ENCODE peak calls at places on chromosomes 2 and 18, in four cellular contexts. One of them, this sample, is unnamed.
A peak's percentile ranks its signal among the peaks of the same experiment; 100 is the strongest.

GRCh38 chr2:39435974-39436591 is 1.0 kb downstream of the MAP4K3 start:
- DNase-seq in heart left ventricle: no peak
- DNase-seq in SJSA1: peak; percentile 28
- DNase-seq in fibroblast of lung: peak; percentile 82
- DNase-seq in this sample: no peak

GRCh38 chr2:105781274-105781673 is 36.6 kb downstream of the NCK2 start:
- DNase-seq in heart left ventricle: no peak
- DNase-seq in fibroblast of lung: no peak
- DNase-seq in SJSA1: no peak
- DNase-seq in this sample: no peak

GRCh38 chr2:97997774-97998392 is 2.1 kb upstream of the TMEM131 start:
- DNase-seq in SJSA1: no peak
- DNase-seq in fibroblast of lung: no peak
- DNase-seq in heart left ventricle: no peak
- DNase-seq in this sample: peak; percentile 92

GRCh38 chr2:192162392-192163042 is 32.2 kb downstream of the TMEFF2 start:
- DNase-seq in heart left ventricle: no peak
- DNase-seq in fibroblast of lung: peak; percentile 61
- DNase-seq in SJSA1: peak; percentile 70
- DNase-seq in this sample: peak; percentile 97

GRCh38 chr2:182649316-182649715 is 66.7 kb upstream of the DNAJC10 start:
- DNase-seq in SJSA1: peak; percentile 36
- DNase-seq in fibroblast of lung: peak; percentile 37
- DNase-seq in heart left ventricle: no peak
- DNase-seq in this sample: peak; percentile 70

GRCh38 chr2:55519908-55520885 is 679 bp downstream of the CFAP36 start:
- DNase-seq in heart left ventricle: no peak
- DNase-seq in fibroblast of lung: peak; percentile 51
- DNase-seq in SJSA1: no peak
- DNase-seq in this sample: no peak

GRCh38 chr18:77078671-77079070 is 53.9 kb downstream of the MBP start:
- DNase-seq in heart left ventricle: no peak
- DNase-seq in fibroblast of lung: no peak
- DNase-seq in SJSA1: no peak
- DNase-seq in this sample: no peak

GRCh38 chr2:217361491-217361890 is 501.6 kb upstream of the TNP1 start:
- DNase-seq in heart left ventricle: no peak
- DNase-seq in fibroblast of lung: no peak
- DNase-seq in SJSA1: no peak
- DNase-seq in this sample: no peak

GRCh38 chr18:28075501-28075900 is 101.4 kb downstream of the CDH2 start:
- DNase-seq in heart left ventricle: no peak
- DNase-seq in fibroblast of lung: peak; percentile 59
- DNase-seq in SJSA1: peak; percentile 39
- DNase-seq in this sample: peak; percentile 29

GRCh38 chr2:154623819-154624218 is 74.7 kb upstream of the KCNJ3 start:
- DNase-seq in heart left ventricle: no peak
- DNase-seq in fibroblast of lung: peak; percentile 7
- DNase-seq in SJSA1: no peak
- DNase-seq in this sample: peak; percentile 7

GRCh38 chr2:191950132-191950885 is 103.4 kb upstream of the CAVIN2 start:
- DNase-seq in heart left ventricle: no peak
- DNase-seq in fibroblast of lung: peak; percentile 68
- DNase-seq in SJSA1: peak; percentile 28
- DNase-seq in this sample: no peak

GRCh38 chr2:134220525-134220924 is 33.3 kb upstream of the MGAT5 start:
- DNase-seq in fibroblast of lung: no peak
- DNase-seq in heart left ventricle: no peak
- DNase-seq in SJSA1: no peak
- DNase-seq in this sample: no peak

GRCh38 chr2:111196435-111196834 is 75.7 kb downstream of the BCL2L11 start:
- DNase-seq in heart left ventricle: no peak
- DNase-seq in fibroblast of lung: no peak
- DNase-seq in SJSA1: no peak
- DNase-seq in this sample: peak; percentile 31

GRCh38 chr2:100655936-100656534 is 93.2 kb downstream of the PDCL3 start:
- DNase-seq in heart left ventricle: no peak
- DNase-seq in SJSA1: no peak
- DNase-seq in fibroblast of lung: no peak
- DNase-seq in this sample: no peak

GRCh38 chr2:178477443-178478099 is 829 bp downstream of the FKBP7 start:
- DNase-seq in fibroblast of lung: no peak
- DNase-seq in heart left ventricle: no peak
- DNase-seq in SJSA1: no peak
- DNase-seq in this sample: no peak

GRCh38 chr2:186306754-186307153 is 179.3 kb upstream of the ZC3H15 start:
- DNase-seq in heart left ventricle: no peak
- DNase-seq in SJSA1: no peak
- DNase-seq in fibroblast of lung: no peak
- DNase-seq in this sample: no peak

GRCh38 chr2:237192881-237193280 is 107.2 kb downstream of the COPS8 start:
- DNase-seq in heart left ventricle: no peak
- DNase-seq in SJSA1: no peak
- DNase-seq in fibroblast of lung: no peak
- DNase-seq in this sample: no peak

GRCh38 chr2:69191672-69192071 is 178.7 kb downstream of the ANTXR1 start:
- DNase-seq in fibroblast of lung: no peak
- DNase-seq in SJSA1: no peak
- DNase-seq in heart left ventricle: no peak
- DNase-seq in this sample: no peak

GRCh38 chr18:22871809-22872525 is 61.2 kb upstream of the RBBP8 start:
- DNase-seq in fibroblast of lung: peak; percentile 83
- DNase-seq in heart left ventricle: no peak
- DNase-seq in SJSA1: no peak
- DNase-seq in this sample: peak; percentile 27

GRCh38 chr2:149329068-149329467 is 1.3 kb upstream of the LYPD6 start:
- DNase-seq in heart left ventricle: no peak
- DNase-seq in fibroblast of lung: no peak
- DNase-seq in SJSA1: no peak
- DNase-seq in this sample: peak; percentile 19

GRCh38 chr2:174577967-174578589 is 19.5 kb downstream of the WIPF1 start:
- DNase-seq in SJSA1: peak; percentile 48
- DNase-seq in heart left ventricle: no peak
- DNase-seq in fibroblast of lung: peak; percentile 61
- DNase-seq in this sample: peak; percentile 36

GRCh38 chr2:164242409-164242808 is 378.9 kb downstream of the GRB14 start:
- DNase-seq in SJSA1: no peak
- DNase-seq in fibroblast of lung: no peak
- DNase-seq in heart left ventricle: no peak
- DNase-seq in this sample: no peak

GRCh38 chr2:189222440-189222839 is 42.9 kb upstream of the COL5A2 start:
- DNase-seq in SJSA1: peak; percentile 23
- DNase-seq in fibroblast of lung: peak; percentile 71
- DNase-seq in heart left ventricle: no peak
- DNase-seq in this sample: peak; percentile 87

GRCh38 chr2:232888839-232889529 is 18.9 kb downstream of the SNORC start:
- DNase-seq in heart left ventricle: no peak
- DNase-seq in SJSA1: no peak
- DNase-seq in fibroblast of lung: no peak
- DNase-seq in this sample: no peak

GRCh38 chr2:159921752-159922404 is 123.9 kb upstream of the CD302 start:
- DNase-seq in heart left ventricle: peak; percentile 88
- DNase-seq in SJSA1: no peak
- DNase-seq in fibroblast of lung: peak; percentile 54
- DNase-seq in this sample: peak; percentile 16

GRCh38 chr2:54611830-54612545 is 111.5 kb upstream of the EML6 start:
- DNase-seq in heart left ventricle: no peak
- DNase-seq in fibroblast of lung: no peak
- DNase-seq in SJSA1: no peak
- DNase-seq in this sample: no peak

GRCh38 chr2:60105868-60106267 is 447.6 kb downstream of the BCL11A start:
- DNase-seq in heart left ventricle: no peak
- DNase-seq in fibroblast of lung: no peak
- DNase-seq in SJSA1: no peak
- DNase-seq in this sample: no peak

GRCh38 chr2:44778221-44778654 is 163.3 kb upstream of the SIX3 start:
- DNase-seq in fibroblast of lung: peak; percentile 12
- DNase-seq in heart left ventricle: no peak
- DNase-seq in SJSA1: no peak
- DNase-seq in this sample: peak; percentile 89

DNA sequence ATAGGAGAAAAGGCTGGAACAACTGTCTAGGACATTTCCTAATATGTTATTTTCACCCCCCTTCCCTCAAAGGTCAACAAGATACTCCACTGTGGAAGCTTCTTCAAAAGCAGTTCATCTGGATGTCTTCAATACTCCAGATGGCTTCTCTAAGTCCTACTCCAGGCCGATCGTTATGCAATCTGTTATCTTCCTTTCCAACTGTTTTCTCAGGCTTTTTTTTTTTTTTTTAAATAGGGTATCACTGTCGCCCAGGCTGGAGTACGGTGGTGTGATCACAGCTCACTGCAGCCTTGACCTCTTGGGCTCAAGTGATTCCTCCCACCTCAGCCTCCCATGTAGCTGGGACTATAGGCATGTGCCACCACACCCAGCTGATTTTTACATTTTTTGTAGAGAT is 26.3 kb downstream of the ATP8B1 start:
- DNase-seq in fibroblast of lung: no peak
- DNase-seq in SJSA1: no peak
- DNase-seq in heart left ventricle: no peak
- DNase-seq in this sample: no peak
- H3K4me1 ChIP-seq in fibroblast of lung: peaks cover 24% of the 10 kb centered on the region
- H3K4me1 ChIP-seq in SJSA1: peaks cover 26% of the 10 kb centered on the region
- H3K4me1 ChIP-seq in heart left ventricle: peaks cover 30% of the 10 kb centered on the region
- H3K4me1 ChIP-seq in this sample: peaks cover 13% of the 10 kb centered on the region

GRCh38 chr2:234306426-234307173 is 190.3 kb downstream of the ARL4C start:
- DNase-seq in SJSA1: no peak
- DNase-seq in heart left ventricle: no peak
- DNase-seq in fibroblast of lung: no peak
- DNase-seq in this sample: no peak
- H3K4me1 ChIP-seq in SJSA1: peaks cover 69% of the 10 kb centered on the region
- H3K4me1 ChIP-seq in heart left ventricle: no peaks in the 10 kb centered on the region
- H3K4me1 ChIP-seq in fibroblast of lung: peaks cover 4% of the 10 kb centered on the region
- H3K4me1 ChIP-seq in this sample: peaks cover 6% of the 10 kb centered on the region

DNA sequence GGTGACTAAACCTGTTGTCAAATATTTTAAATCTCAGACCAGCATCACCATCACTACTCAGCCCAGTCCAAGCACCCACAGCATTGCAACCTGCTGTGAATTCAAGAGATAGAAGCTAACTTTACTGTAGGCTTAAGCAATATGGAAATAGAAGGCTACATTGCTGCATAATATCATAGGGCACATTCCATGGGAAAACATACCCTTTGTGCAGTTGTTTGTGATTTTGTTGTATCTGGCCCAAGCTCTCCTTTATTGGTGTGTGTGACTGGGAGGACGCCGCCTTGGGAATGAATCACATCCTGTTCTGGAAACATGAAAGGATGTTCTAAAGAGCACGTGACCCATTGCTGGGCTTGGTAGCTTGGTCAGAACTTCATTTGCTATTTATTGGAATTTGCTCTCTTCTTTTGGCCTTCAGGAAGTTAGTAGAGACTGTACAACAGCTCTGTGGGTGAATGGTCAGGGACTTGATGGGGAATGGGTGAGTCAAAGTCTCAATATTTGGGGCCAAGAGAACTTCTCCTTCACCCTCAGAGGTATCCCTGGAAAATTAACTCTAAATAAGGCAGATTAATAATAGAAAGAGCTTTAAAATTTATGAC is 106.8 kb upstream of the SERPINE2 start:
- DNase-seq in heart left ventricle: no peak
- DNase-seq in fibroblast of lung: peak; percentile 89
- DNase-seq in SJSA1: peak; percentile 69
- DNase-seq in this sample: no peak
- H3K4me1 ChIP-seq in heart left ventricle: no peaks in the 10 kb centered on the region
- H3K4me1 ChIP-seq in fibroblast of lung: no peaks in the 10 kb centered on the region
- H3K4me1 ChIP-seq in SJSA1: peaks cover 47% of the 10 kb centered on the region
- H3K4me1 ChIP-seq in this sample: no peaks in the 10 kb centered on the region

GRCh38 chr2:46308081-46308480 is 10.9 kb downstream of the EPAS1 start:
- DNase-seq in heart left ventricle: no peak
- DNase-seq in SJSA1: no peak
- DNase-seq in fibroblast of lung: no peak
- DNase-seq in this sample: no peak

GRCh38 chr2:46310446-46310845 is 13.2 kb downstream of the EPAS1 start:
- DNase-seq in fibroblast of lung: no peak
- DNase-seq in heart left ventricle: no peak
- DNase-seq in SJSA1: no peak
- DNase-seq in this sample: no peak

GRCh38 chr2:46308629-46309028 is 11.4 kb downstream of the EPAS1 start:
- DNase-seq in SJSA1: no peak
- DNase-seq in heart left ventricle: no peak
- DNase-seq in fibroblast of lung: no peak
- DNase-seq in this sample: no peak

GRCh38 chr2:46306988-46307655 is 9.9 kb downstream of the EPAS1 start:
- DNase-seq in SJSA1: no peak
- DNase-seq in heart left ventricle: no peak
- DNase-seq in fibroblast of lung: no peak
- DNase-seq in this sample: no peak

DNA sequence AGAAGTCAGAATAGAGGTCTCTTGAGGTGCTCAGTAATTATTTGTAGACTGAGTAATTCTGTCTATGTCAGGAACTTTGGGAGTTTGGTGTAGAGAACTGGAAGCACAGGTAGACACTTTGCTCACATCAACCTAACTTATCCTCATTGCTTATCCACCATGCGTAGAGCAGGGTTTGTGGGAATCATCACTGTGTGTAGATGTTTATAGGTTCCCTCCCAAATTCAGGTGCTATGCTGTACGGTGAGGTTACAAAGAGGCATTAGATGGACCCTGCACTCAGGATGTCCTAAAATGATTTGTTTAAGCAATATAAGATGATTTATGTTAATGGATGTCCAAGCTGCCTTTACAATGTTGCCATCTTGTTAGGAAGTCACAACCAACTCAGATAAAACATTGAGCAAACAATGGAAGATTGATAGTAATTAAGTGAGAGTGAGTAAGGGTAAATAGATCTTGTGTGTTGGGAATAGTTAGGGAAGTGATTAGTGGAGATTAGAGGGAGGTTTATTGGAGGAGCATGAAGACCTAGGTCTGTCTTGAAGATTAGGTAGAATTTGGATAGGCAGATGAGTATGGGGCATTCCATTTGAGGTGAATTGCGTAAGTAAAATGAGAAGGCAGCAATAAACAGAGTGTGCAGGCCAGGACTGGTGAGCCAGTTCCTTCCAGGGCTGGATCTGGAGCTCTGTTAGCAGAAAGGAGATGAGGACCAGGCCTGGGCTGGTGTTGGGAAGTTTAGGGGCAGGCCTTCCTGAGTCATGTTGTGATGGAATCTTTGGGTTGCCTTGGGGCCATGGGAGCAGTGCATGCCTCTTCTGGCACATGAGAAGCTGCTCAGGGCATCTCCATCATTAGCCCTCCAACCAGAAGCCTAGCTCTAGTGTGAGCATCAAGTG is 12.1 kb downstream of the EPAS1 start:
- DNase-seq in heart left ventricle: no peak
- DNase-seq in fibroblast of lung: no peak
- DNase-seq in SJSA1: no peak
- DNase-seq in this sample: no peak
- H3K4me1 ChIP-seq in heart left ventricle: peaks cover 86% of the 10 kb centered on the region
- H3K4me1 ChIP-seq in fibroblast of lung: peaks cover 28% of the 10 kb centered on the region
- H3K4me1 ChIP-seq in SJSA1: peaks cover 21% of the 10 kb centered on the region
- H3K4me1 ChIP-seq in this sample: no peaks in the 10 kb centered on the region